ENCODE peak calls at places on chromosome 5, in four cellular contexts. Z, Q, F and P are unnamed samples.

GRCh38 chr5:43602456-43602817 is 543 bp upstream of the NNT start:
- DNase-seq in Q (no peak), F (peak), Z (peak), P (no peak)

GRCh38 chr5:43078956-43079355 is 38.8 kb upstream of the ANXA2R start:
- DNase-seq in Z (no peak), F (no peak), Q (no peak), P (no peak)

GRCh38 chr5:116663081-116663480 is 88.5 kb upstream of the SEMA6A start:
- DNase-seq in F (no peak), Q (no peak), Z (no peak), P (no peak)

GRCh38 chr5:73205309-73205708 is 32.3 kb downstream of the TMEM174 start:
- DNase-seq in Z (no peak), F (no peak), Q (no peak), P (no peak)

GRCh38 chr5:32942225-32942989 is 231.3 kb downstream of the NPR3 start:
- DNase-seq in F (peak), Q (no peak), Z (peak), P (peak)

GRCh38 chr5:56977822-56978221 is 25.9 kb upstream of the MIER3 start:
- DNase-seq in F (peak), Z (no peak), Q (no peak), P (no peak)

GRCh38 chr5:31511305-31511704 is 20.6 kb downstream of the DROSHA start:
- DNase-seq in Q (no peak), Z (no peak), F (no peak), P (no peak)

GRCh38 chr5:139342423-139342723 is 719 bp downstream of the PAIP2 start:
- DNase-seq in Q (no peak), F (no peak), Z (no peak), P (no peak)

GRCh38 chr5:146995878-146996277 is 117.3 kb upstream of the PPP2R2B start:
- DNase-seq in Z (no peak), F (no peak), Q (no peak), P (no peak)

GRCh38 chr5:165321912-165322311 is 1816.5 kb downstream of the MAT2B start:
- DNase-seq in Q (no peak), F (no peak), Z (no peak), P (no peak)

GRCh38 chr5:59588922-59589321 is 304.6 kb downstream of the PDE4D start:
- DNase-seq in Q (no peak), F (no peak), Z (no peak), P (no peak)

GRCh38 chr5:120644516-120644915 is 180.4 kb downstream of the PRR16 start:
- DNase-seq in Z (no peak), Q (no peak), F (no peak), P (no peak)

GRCh38 chr5:148140846-148141245 is 27.5 kb upstream of the SPINK14 start:
- DNase-seq in Q (no peak), F (no peak), Z (no peak), P (no peak)

GRCh38 chr5:148135091-148136048 is 33.0 kb upstream of the SPINK14 start:
- DNase-seq in Q (no peak), Z (no peak), F (no peak), P (no peak)
- TF ChIP-seq SUZ12 in Q (no peak), Z (no peak), F (no peak), P (no peak)

GRCh38 chr5:14410068-14410941 is 171.3 kb upstream of the OTULINL start:
- DNase-seq in Z (no peak), F (no peak), Q (no peak), P (no peak)
- TF ChIP-seq SUZ12 in Z (no peak), F (no peak), Q (no peak), P (no peak)

GRCh38 chr5:134005415-134006118 is 792 bp upstream of the VDAC1 start:
- DNase-seq in Z (no peak), Q (no peak), F (no peak), P (no peak)
- TF ChIP-seq SUZ12 in Z (no peak), Q (no peak), F (no peak), P (no peak)

DNA sequence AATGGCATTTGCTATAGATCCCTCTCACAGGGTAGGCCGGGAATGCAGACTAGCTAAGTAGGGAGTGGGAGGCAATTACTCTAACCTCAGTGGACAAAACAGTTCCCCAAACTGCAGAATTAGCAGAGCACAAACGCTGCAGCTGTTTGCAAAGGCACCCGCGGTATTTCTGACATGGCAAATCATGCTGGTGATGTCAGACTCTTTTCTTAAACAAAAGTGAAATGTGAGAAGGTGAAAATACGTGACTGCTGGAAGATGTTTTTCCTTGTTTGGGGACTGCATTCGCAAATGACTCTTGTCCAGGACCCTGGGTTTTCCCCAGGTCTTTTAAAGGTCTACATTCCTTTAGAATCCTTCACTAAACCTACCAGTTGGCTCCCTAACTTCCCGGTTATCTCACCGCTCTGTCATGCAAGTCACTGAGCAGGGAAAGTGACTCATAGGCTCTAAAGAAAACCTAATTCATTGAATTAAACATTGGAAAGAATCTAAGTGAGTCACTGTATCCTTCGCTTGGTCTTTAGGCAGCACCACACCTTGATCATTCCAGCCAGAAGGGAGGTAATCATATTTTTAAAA is 91.5 kb upstream of the DNAH5 start:
- DNase-seq in Z (peak), Q (no peak), F (peak), P (peak)
- TF ChIP-seq SUZ12 in Z (no peak), Q (no peak), F (no peak), P (no peak)